ENCODE peak calls at places on chromosomes 7 and 10, in six cellular contexts. B, Z, X, A, M and O are unnamed samples.

GRCh38 chr10:108465871-108466641 is 1301.5 kb upstream of the SORCS1 start:
- DNase-seq in M (peak), Z (no peak), X (peak), B (peak), A (no peak), O (no peak)

GRCh38 chr10:17523917-17524316 is 69.5 kb upstream of the ST8SIA6 start:
- DNase-seq in X (no peak), B (no peak), Z (no peak), A (no peak), M (no peak), O (no peak)

GRCh38 chr10:15084502-15084922 is 4.1 kb downstream of the ACBD7 start:
- DNase-seq in A (no peak), Z (peak), B (peak), M (no peak), X (peak), O (no peak)

GRCh38 chr7:107442678-107443077 is 27.2 kb upstream of the GPR22 start:
- DNase-seq in B (no peak), Z (no peak), M (no peak), X (no peak), A (no peak), O (no peak)

GRCh38 chr10:126036515-126036914 is 140.2 kb downstream of the FANK1 start:
- DNase-seq in X (no peak), A (no peak), Z (no peak), M (no peak), B (no peak), O (no peak)

GRCh38 chr10:16585103-16585502 is 63.4 kb upstream of the C1QL3 start:
- DNase-seq in M (no peak), X (no peak), Z (no peak), A (no peak), B (no peak), O (no peak)

GRCh38 chr10:86107131-86107530 is 259.5 kb downstream of the GRID1 start:
- DNase-seq in Z (no peak), M (no peak), A (no peak), B (no peak), X (no peak), O (no peak)

GRCh38 chr10:61890881-61891409 is 10.6 kb upstream of the ARID5B start:
- DNase-seq in M (no peak), X (no peak), A (no peak), B (no peak), Z (no peak), O (no peak)

GRCh38 chr10:62815373-62816111 is 624 bp downstream of the EGR2 start:
- DNase-seq in Z (no peak), A (peak), M (no peak), X (no peak), B (peak), O (peak)

GRCh38 chr7:28739826-28740225 is 218.3 kb downstream of the TRIL start:
- DNase-seq in Z (no peak), A (no peak), M (no peak), B (no peak), X (peak), O (no peak)

GRCh38 chr7:39341083-39341482 is 225.1 kb upstream of the YAE1 start:
- DNase-seq in A (no peak), M (no peak), Z (no peak), B (no peak), X (no peak), O (no peak)

GRCh38 chr7:3067193-3067592 is 23.5 kb upstream of the CARD11 start:
- DNase-seq in X (no peak), M (no peak), B (no peak), Z (no peak), A (no peak), O (no peak)

GRCh38 chr7:27096756-27097514 is 1.1 kb upstream of the HOXA1 start:
- DNase-seq in A (no peak), X (no peak), M (no peak), B (no peak), Z (no peak), O (no peak)

GRCh38 chr7:1123721-1124120 is 35.8 kb downstream of the GPER1 start:
- DNase-seq in Z (peak), A (peak), X (peak), B (peak), M (peak), O (no peak)

GRCh38 chr10:61923210-61924024 is 21.9 kb downstream of the ARID5B start:
- DNase-seq in A (no peak), X (peak), B (peak), Z (no peak), M (no peak), O (no peak)

GRCh38 chr10:24723788-24724380 is at the start of gene ARHGAP21:
- DNase-seq in X (peak), M (peak), B (peak), A (peak), Z (peak), O (peak)

GRCh38 chr7:516216-516605 is 3.4 kb downstream of the PDGFA start:
- DNase-seq in Z (no peak), X (no peak), A (no peak), M (no peak), B (no peak), O (no peak)

GRCh38 chr10:8075282-8076260 is 21.1 kb downstream of the GATA3 start:
- DNase-seq in M (no peak), X (no peak), Z (no peak), B (no peak), A (no peak), O (no peak)

GRCh38 chr10:9209105-9209798 is 1154.8 kb downstream of the GATA3 start:
- DNase-seq in X (peak), A (peak), B (peak), Z (peak), M (peak), O (peak)

GRCh38 chr10:1736180-1736971 is 949 bp downstream of the ADARB2 start:
- DNase-seq in Z (no peak), B (no peak), M (no peak), X (no peak), A (no peak), O (no peak)

GRCh38 chr7:117202511-117202910 is 120.3 kb downstream of the WNT2 start:
- DNase-seq in B (no peak), Z (no peak), X (no peak), M (no peak), A (no peak), O (no peak)

GRCh38 chr7:127650842-127651555 is 995 bp upstream of the SND1 start:
- DNase-seq in X (no peak), B (no peak), M (no peak), A (no peak), Z (no peak), O (no peak)

GRCh38 chr10:129999140-129999539 is 35.1 kb upstream of the EBF3 start:
- DNase-seq in A (no peak), X (no peak), M (no peak), Z (no peak), B (no peak), O (no peak)

GRCh38 chr7:117892821-117893220 is 19.6 kb upstream of the CTTNBP2 start:
- DNase-seq in M (no peak), B (no peak), A (no peak), Z (no peak), X (no peak), O (no peak)

GRCh38 chr7:11492307-11492706 is 339.7 kb downstream of the THSD7A start:
- DNase-seq in B (no peak), X (no peak), Z (no peak), M (no peak), A (no peak), O (no peak)

GRCh38 chr10:110759523-110759922 is 112.2 kb upstream of the PDCD4 start:
- DNase-seq in B (no peak), A (no peak), X (no peak), M (no peak), Z (no peak), O (no peak)

GRCh38 chr10:92846-93245 is 42.4 kb upstream of the ZMYND11 start:
- DNase-seq in Z (no peak), B (no peak), M (no peak), A (no peak), X (no peak), O (no peak)

GRCh38 chr10:96466-96865 is 38.8 kb upstream of the ZMYND11 start:
- DNase-seq in M (no peak), B (no peak), X (no peak), Z (no peak), A (no peak), O (no peak)

GRCh38 chr10:95356-96115 is 39.7 kb upstream of the ZMYND11 start:
- DNase-seq in B (no peak), Z (no peak), M (no peak), X (no peak), A (no peak), O (no peak)

GRCh38 chr10:92153-92552 is 43.1 kb upstream of the TUBB8 start:
- DNase-seq in X (peak), Z (no peak), B (peak), A (no peak), M (no peak), O (no peak)

GRCh38 chr10:94613-95012 is 40.6 kb upstream of the ZMYND11 start:
- DNase-seq in A (no peak), Z (no peak), M (no peak), X (no peak), B (no peak), O (no peak)
- H3K27ac ChIP-seq in A (no peak), Z (no peak), M (no peak), X (no peak), B (no peak), O (no peak)

DNA sequence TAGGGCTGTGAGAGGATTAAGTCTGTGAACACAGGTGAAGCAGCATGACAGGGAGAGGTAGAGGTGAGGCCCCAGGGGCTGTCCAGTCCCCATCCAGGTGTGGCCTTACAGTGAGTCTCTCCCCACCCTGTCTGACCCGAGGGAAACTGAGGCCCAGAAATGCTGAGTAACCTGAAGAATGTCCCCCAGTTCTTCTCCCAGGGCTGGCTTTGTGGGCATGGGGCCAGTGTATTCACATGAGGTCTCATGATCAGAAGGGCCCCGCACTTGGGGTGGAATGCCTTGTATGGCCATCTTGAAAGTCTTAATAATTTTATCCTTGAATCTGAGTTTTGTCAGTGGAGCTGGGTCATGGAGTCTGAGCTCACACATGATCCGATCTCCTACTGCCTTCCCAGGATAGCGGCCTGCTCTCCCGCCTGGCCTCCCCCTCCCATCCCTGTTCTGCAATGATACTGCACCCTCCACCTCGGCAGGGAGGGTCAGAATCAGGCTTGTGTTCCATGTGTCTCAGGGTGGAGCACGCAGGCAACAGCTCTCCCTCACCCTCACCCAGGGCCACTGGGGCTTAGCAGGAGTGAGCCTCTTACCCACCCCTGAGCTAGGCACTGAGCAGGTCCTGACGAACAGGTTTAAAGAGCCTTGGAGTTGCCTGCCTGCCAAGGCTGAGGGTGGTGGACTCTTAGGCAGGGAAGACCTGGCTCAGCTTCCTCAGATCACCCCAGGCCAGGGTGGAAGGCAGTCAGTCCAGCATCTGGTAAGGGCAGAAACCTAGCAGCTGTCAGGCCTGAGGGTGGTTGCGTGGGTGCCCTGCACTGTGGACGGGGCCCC is 41.4 kb upstream of the NPFFR1 start:
- DNase-seq in A (no peak), M (no peak), X (no peak), Z (no peak), B (no peak), O (no peak)
- H3K27ac ChIP-seq in A (no peak), M (peak), X (no peak), Z (peak), B (no peak), O (no peak)

DNA sequence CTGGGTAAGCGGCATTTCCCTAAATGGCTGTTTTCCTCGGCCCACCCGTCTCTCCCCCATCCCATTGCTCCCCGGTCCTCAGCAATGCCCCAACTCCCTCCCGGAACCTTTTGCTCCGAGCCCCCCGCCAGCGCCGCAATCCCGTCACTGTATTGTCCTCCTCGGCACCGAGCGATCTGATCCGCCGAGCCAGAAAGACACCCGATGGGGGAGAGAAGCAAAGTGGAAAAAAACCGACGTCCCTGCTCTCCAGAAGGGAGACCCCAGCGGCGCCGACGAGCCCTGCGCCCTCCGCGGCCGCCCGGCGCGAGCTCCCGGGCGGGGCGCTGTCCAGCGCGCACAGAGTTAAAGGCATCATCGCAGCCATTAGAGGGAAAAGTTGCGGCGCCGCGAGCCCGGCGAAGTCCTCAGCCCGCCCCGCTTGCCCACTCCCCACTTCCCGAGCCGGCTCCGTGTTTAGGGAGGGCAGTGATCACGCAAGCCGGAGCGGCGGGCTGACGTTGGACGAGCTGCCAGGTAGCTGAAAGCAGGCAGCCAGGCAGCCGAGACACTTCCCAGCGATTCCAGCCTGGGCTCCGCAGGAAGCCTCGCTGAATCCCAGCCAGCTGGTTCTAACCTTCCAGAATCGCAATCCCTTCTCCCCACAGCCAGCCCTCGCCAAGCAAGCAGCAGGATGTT is at the start of gene VSTM2A:
- DNase-seq in A (peak), X (no peak), B (no peak), M (no peak), Z (no peak), O (no peak)
- H3K27ac ChIP-seq in A (peak), X (no peak), B (no peak), M (no peak), Z (no peak), O (no peak)

GRCh38 chr10:57624066-57624465 is 643.6 kb downstream of the IPMK start:
- DNase-seq in Z (no peak), X (no peak), B (no peak), M (no peak), A (no peak), O (no peak)
- H3K27ac ChIP-seq in Z (no peak), X (no peak), B (no peak), M (no peak), A (no peak), O (no peak)

DNA sequence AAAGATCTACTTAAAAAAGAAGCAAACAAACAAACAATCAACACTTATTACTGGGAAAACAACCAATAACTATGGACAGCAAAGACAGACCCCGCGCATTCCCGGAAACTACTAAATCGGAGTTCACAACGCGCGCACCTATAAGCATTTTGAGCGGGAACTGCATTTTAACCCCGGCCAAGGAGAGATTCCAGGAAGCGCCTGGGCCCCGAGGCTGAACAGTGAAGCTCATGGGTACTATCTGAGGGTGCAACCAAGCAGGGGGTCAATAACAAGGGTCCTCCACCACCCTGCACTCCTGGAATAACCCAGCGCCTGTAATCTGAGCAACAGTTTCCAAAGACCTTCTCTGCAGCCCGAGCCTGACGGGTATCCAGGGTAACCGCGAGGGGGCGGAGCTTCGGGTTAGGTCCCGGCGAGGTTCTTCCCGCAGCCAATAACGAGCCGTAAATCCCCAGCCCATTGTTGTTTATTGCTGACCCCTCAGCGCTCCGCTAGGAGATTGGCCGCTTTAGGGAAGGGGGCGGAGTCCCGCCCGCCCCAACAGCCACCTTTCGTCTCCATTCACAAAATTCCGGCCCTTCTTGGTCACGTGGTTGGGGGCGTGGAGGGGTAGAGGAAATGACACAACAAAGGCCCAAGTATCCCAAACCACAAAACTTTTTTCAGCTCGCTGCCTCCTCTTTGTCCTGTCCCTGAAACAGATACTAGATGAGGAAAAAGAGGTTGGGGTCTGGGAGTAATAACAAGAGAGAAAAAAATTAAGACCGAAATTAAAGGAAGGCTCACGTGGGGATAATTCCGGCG is 1.7 kb upstream of the ETV1 start:
- DNase-seq in B (peak), X (peak), A (peak), Z (peak), M (peak), O (peak)
- H3K27ac ChIP-seq in B (peak), X (peak), A (peak), Z (peak), M (peak), O (peak)

GRCh38 chr10:132882069-132882468 is 60.3 kb downstream of the CFAP46 start:
- DNase-seq in Z (no peak), B (no peak), M (no peak), A (no peak), X (no peak), O (no peak)

GRCh38 chr10:132884041-132884440 is 58.3 kb downstream of the CFAP46 start:
- DNase-seq in X (no peak), M (peak), Z (no peak), B (no peak), A (no peak), O (no peak)

GRCh38 chr10:132883391-132883881 is 58.9 kb downstream of the CFAP46 start:
- DNase-seq in X (no peak), B (no peak), M (peak), Z (no peak), A (no peak), O (no peak)

GRCh38 chr10:132881186-132881920 is 61.0 kb downstream of the CFAP46 start:
- DNase-seq in M (peak), Z (no peak), A (no peak), X (no peak), B (no peak), O (no peak)

GRCh38 chr10:132882481-132882951 is 59.9 kb downstream of the CFAP46 start:
- DNase-seq in M (peak), B (no peak), A (no peak), Z (no peak), X (no peak), O (no peak)
- H3K27ac ChIP-seq in M (no peak), B (no peak), A (no peak), Z (no peak), X (no peak), O (no peak)

GRCh38 chr10:11223507-11224157 is 206.0 kb downstream of the CELF2 start:
- DNase-seq in X (no peak), Z (no peak), B (no peak), M (no peak), A (no peak), O (no peak)

GRCh38 chr10:11224792-11225448 is 207.2 kb downstream of the CELF2 start:
- DNase-seq in Z (no peak), X (no peak), M (no peak), B (no peak), A (no peak), O (no peak)

GRCh38 chr10:11227103-11227502 is 209.4 kb downstream of the CELF2 start:
- DNase-seq in X (no peak), Z (no peak), M (no peak), A (no peak), B (no peak), O (no peak)

GRCh38 chr10:11224321-11224720 is 206.6 kb downstream of the CELF2 start:
- DNase-seq in A (no peak), X (no peak), Z (no peak), B (no peak), M (no peak), O (no peak)

GRCh38 chr10:11225935-11226334 is 208.3 kb downstream of the CELF2 start:
- DNase-seq in M (no peak), B (no peak), Z (no peak), X (no peak), A (no peak), O (no peak)
- H3K27ac ChIP-seq in M (peak), B (no peak), Z (peak), X (no peak), A (no peak), O (no peak)

GRCh38 chr7:150409300-150410030 is 30.3 kb downstream of the ZNF775 start:
- DNase-seq in Z (no peak), X (no peak), B (no peak), A (no peak), M (no peak), O (no peak)

GRCh38 chr7:150411606-150412005 is 32.5 kb downstream of the ZNF775 start:
- DNase-seq in Z (no peak), X (no peak), A (no peak), B (no peak), M (no peak), O (no peak)

GRCh38 chr7:150408393-150409299 is 29.5 kb downstream of the ZNF775 start:
- DNase-seq in Z (no peak), X (no peak), A (no peak), B (no peak), M (no peak), O (no peak)

GRCh38 chr7:150410680-150411346 is 31.7 kb downstream of the ZNF775 start:
- DNase-seq in Z (no peak), B (no peak), X (no peak), A (no peak), M (no peak), O (no peak)

DNA sequence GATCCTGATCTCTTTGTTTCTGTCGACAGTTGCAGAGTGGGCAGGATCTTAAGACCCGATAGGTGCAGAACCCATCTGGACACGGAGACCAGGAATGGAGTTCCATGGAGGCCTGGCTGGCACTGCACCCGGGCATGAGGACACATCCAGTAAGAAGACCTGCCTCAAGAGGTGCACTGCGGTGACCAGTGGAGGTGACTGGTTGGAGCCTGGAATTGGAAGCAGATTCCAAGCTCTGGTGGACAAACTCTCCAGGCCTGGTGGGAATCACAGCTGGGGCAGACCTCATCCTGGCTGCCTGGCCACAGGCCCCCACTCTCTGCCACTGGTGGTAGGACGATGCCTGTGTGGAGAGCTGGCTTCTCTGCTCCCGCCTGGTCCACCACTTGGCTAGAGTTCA is 31.0 kb downstream of the ZNF775 start:
- DNase-seq in X (no peak), Z (no peak), M (no peak), B (no peak), A (no peak), O (no peak)
- H3K27ac ChIP-seq in X (peak), Z (no peak), M (no peak), B (no peak), A (no peak), O (no peak)